ENCODE peak calls at places on chromosomes 6 and 20, in ten cellular contexts. O, Y, C, M, G, S, F, N, E and Q are unnamed samples.

GRCh38 chr20:21137078-21137477 is 11.2 kb downstream of the KIZ start:
- DNase-seq in O (no peak), Y (no peak), C (no peak), M (no peak), G (no peak), S (no peak), F (no peak), N (no peak), E (no peak), Q (no peak)

GRCh38 chr20:52974155-52974554 is 2.0 kb downstream of the TSHZ2 start:
- DNase-seq in O (no peak), Y (no peak), C (no peak), M (no peak), G (no peak), S (no peak), F (no peak), N (no peak), E (peak), Q (peak)

GRCh38 chr6:127879685-127880084 is 21.2 kb downstream of the THEMIS start:
- DNase-seq in O (no peak), Y (no peak), C (no peak), M (no peak), G (peak), S (no peak), F (peak), N (no peak), E (peak), Q (no peak)

GRCh38 chr20:60365063-60365640 is 406.9 kb downstream of the CDH26 start:
- DNase-seq in O (no peak), Y (no peak), C (peak), M (no peak), G (no peak), S (no peak), F (no peak), N (no peak), E (no peak), Q (no peak)

GRCh38 chr20:45772693-45773092 is 19.0 kb downstream of the WFDC3 start:
- DNase-seq in O (no peak), Y (no peak), C (no peak), M (no peak), G (no peak), S (no peak), F (peak), N (no peak), E (no peak), Q (no peak)

GRCh38 chr6:23222724-23223123 is 653.4 kb downstream of the HDGFL1 start:
- DNase-seq in O (no peak), Y (no peak), C (no peak), M (no peak), G (no peak), S (no peak), F (no peak), N (no peak), E (no peak), Q (no peak)

GRCh38 chr6:156933201-156934053 is 156.2 kb downstream of the ARID1B start:
- DNase-seq in O (no peak), Y (no peak), C (peak), M (no peak), G (no peak), S (no peak), F (no peak), N (peak), E (no peak), Q (no peak)

GRCh38 chr6:5012531-5012930 is 8.7 kb upstream of the RPP40 start:
- DNase-seq in O (no peak), Y (no peak), C (no peak), M (no peak), G (no peak), S (no peak), F (peak), N (no peak), E (peak), Q (no peak)

GRCh38 chr6:145372671-145373123 is 362.6 kb downstream of the EPM2A start:
- DNase-seq in O (no peak), Y (no peak), C (peak), M (peak), G (no peak), S (no peak), F (peak), N (no peak), E (peak), Q (no peak)

DNA sequence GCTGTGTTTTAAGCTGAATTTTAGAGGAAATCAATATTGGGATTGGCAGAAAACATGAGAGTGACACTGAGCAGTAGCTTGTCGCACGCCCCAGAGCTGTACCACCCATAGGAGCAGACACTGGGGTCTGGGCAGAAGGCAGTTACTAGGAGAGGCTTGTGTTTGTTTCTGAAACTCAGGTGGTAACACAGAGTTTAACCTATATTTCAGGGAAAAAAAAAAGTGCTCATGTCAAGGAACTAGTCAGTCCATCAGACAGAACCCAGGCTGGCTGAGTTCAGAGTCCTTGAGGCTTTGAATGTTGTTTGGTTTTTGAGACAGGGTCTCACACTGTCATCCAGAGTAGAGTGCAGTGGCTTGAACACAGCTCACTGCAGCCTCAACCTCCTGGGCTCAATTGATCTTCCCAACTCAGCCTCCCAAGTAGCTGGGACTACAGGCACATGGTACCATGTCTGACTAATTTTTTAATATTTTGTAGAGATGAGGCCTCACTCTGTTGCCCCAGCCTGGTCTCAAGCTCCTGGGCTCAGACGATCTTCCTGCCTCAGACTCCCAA is 6.6 kb downstream of the SLC22A1 start:
- DNase-seq in O (no peak), Y (no peak), C (no peak), M (no peak), G (no peak), S (no peak), F (no peak), N (no peak), E (no peak), Q (no peak)
- H3K27ac ChIP-seq in O (no peak), Y (no peak), C (no peak), M (no peak), G (no peak), S (no peak), F (no peak), N (no peak), E (no peak), Q (no peak)

GRCh38 chr6:153553627-153554026 is 422.5 kb upstream of the RGS17 start:
- DNase-seq in O (no peak), Y (no peak), C (no peak), M (no peak), G (no peak), S (no peak), F (peak), N (no peak), E (no peak), Q (no peak)
- TF ChIP-seq CTCF in O (no peak), Y (no peak), C (peak), M (peak), G (peak), S (no peak), F (peak), N (no peak), E (peak), Q (no peak)

GRCh38 chr6:13474360-13474759 is 13.0 kb downstream of the GFOD1 start:
- DNase-seq in O (no peak), Y (no peak), C (no peak), M (no peak), G (no peak), S (no peak), F (no peak), N (no peak), E (no peak), Q (no peak)
- H3K27ac ChIP-seq in O (no peak), Y (no peak), C (no peak), M (no peak), G (peak), S (no peak), F (no peak), N (no peak), E (peak), Q (no peak)

GRCh38 chr6:117906905-117907599 is at the start of gene SLC35F1:
- DNase-seq in O (peak), Y (peak), C (no peak), M (peak), G (peak), S (no peak), F (peak), N (no peak), E (peak), Q (no peak)
- TF ChIP-seq CTCF in O (peak), Y (peak), C (no peak), M (peak), G (peak), S (no peak), F (no peak), N (no peak), E (peak), Q (no peak)

GRCh38 chr6:155272353-155273222 is 8.8 kb downstream of the CLDN20 start:
- DNase-seq in O (no peak), Y (no peak), C (no peak), M (no peak), G (no peak), S (no peak), F (peak), N (no peak), E (peak), Q (no peak)

GRCh38 chr6:155274106-155274505 is 10.3 kb downstream of the CLDN20 start:
- DNase-seq in O (no peak), Y (no peak), C (no peak), M (no peak), G (no peak), S (no peak), F (peak), N (no peak), E (peak), Q (no peak)

GRCh38 chr6:155274533-155274932 is 10.7 kb downstream of the CLDN20 start:
- DNase-seq in O (no peak), Y (no peak), C (no peak), M (no peak), G (no peak), S (no peak), F (peak), N (no peak), E (peak), Q (no peak)

GRCh38 chr6:155271145-155271544 is 7.3 kb downstream of the CLDN20 start:
- DNase-seq in O (no peak), Y (no peak), C (no peak), M (no peak), G (no peak), S (no peak), F (no peak), N (no peak), E (no peak), Q (no peak)

DNA sequence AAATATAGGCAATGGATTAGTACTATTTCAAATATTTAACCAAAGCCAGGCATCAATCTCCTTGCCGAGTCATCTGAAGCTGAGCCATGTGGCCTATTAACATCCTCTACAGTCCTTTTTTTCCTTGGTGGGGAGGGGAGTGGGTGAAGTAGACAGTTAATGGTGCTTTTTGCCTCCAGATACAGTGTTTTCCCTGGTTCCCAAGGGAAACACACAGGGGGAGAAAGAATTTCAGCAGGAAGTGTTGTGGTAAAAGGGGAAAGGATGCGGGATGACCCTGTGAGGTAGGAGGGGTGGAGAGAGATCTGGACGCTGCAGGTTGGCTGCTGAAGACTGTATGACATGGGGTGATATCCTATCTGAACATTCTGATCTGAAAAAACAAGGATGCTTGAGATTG is 9.6 kb downstream of the CLDN20 start:
- DNase-seq in O (no peak), Y (no peak), C (no peak), M (no peak), G (no peak), S (no peak), F (peak), N (no peak), E (peak), Q (no peak)
- H3K27ac ChIP-seq in O (no peak), Y (peak), C (no peak), M (peak), G (no peak), S (peak), F (peak), N (peak), E (no peak), Q (no peak)

GRCh38 chr6:118859517-118860064 is 34.4 kb upstream of the ASF1A start:
- DNase-seq in O (no peak), Y (no peak), C (no peak), M (no peak), G (no peak), S (no peak), F (no peak), N (no peak), E (no peak), Q (no peak)
- TF ChIP-seq CTCF in O (no peak), Y (no peak), C (no peak), M (no peak), G (no peak), S (no peak), F (no peak), N (no peak), E (no peak), Q (no peak)

GRCh38 chr6:39365281-39366074 is 43.0 kb upstream of the KCNK16 start:
- DNase-seq in O (no peak), Y (no peak), C (no peak), M (no peak), G (no peak), S (no peak), F (peak), N (no peak), E (peak), Q (no peak)

GRCh38 chr6:39370021-39370420 is 47.5 kb upstream of the KCNK16 start:
- DNase-seq in O (no peak), Y (no peak), C (no peak), M (no peak), G (no peak), S (peak), F (no peak), N (no peak), E (no peak), Q (no peak)

GRCh38 chr6:39363280-39363679 is 40.8 kb upstream of the KCNK16 start:
- DNase-seq in O (no peak), Y (no peak), C (no peak), M (no peak), G (no peak), S (peak), F (no peak), N (no peak), E (no peak), Q (no peak)

GRCh38 chr6:39367661-39368060 is 45.2 kb upstream of the KCNK16 start:
- DNase-seq in O (no peak), Y (no peak), C (no peak), M (no peak), G (no peak), S (no peak), F (no peak), N (no peak), E (no peak), Q (no peak)

DNA sequence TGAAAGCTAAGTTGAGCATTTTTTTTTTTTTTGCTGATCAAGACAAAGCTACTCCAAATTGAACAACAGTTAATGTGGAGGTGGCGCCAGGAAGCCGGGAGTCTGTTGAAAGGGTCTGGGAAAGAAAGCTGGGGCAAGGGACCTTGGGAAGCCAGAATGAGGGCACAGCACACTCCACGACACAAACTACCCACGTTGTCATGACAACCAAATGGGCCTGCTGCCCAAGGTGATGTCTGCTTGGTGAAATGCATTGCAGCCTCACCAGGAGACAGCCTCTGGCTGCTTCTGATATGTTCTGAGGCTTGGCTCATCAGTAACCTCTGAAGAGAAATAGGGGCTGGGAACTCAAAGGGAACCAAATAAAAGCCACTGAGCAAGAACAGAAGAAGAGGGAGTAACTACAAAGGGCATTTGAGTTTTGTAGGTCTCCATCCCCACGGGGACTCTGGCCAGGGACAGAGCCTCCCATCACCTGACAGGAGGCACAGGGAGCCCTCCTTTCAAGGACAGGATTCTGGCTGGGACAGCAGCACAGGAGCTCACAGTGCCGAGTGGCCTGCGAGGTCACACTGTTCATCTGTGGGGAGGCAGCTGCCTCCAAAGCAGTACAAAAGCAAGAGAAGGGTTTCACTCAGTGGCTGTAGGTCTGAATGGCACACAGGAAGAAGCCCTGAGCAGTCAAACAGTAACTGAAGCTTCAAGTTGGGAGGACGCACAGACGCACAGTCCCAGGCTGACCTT is 44.5 kb upstream of the KCNK16 start:
- DNase-seq in O (no peak), Y (peak), C (no peak), M (no peak), G (no peak), S (peak), F (no peak), N (no peak), E (no peak), Q (no peak)
- H3K27ac ChIP-seq in O (no peak), Y (peak), C (no peak), M (no peak), G (no peak), S (no peak), F (no peak), N (no peak), E (no peak), Q (no peak)

GRCh38 chr20:41316009-41316408 is 1.5 kb downstream of the ZHX3 start:
- DNase-seq in O (no peak), Y (no peak), C (no peak), M (no peak), G (no peak), S (no peak), F (peak), N (no peak), E (no peak), Q (no peak)

GRCh38 chr20:41321003-41321402 is 3.5 kb upstream of the ZHX3 start:
- DNase-seq in O (no peak), Y (no peak), C (no peak), M (no peak), G (no peak), S (no peak), F (no peak), N (no peak), E (no peak), Q (no peak)

GRCh38 chr20:41316602-41317535 is 662 bp downstream of the ZHX3 start:
- DNase-seq in O (peak), Y (peak), C (peak), M (peak), G (peak), S (peak), F (peak), N (peak), E (peak), Q (peak)

GRCh38 chr20:41318271-41318649 is 729 bp upstream of the ZHX3 start:
- DNase-seq in O (no peak), Y (no peak), C (no peak), M (no peak), G (no peak), S (no peak), F (no peak), N (peak), E (no peak), Q (no peak)

DNA sequence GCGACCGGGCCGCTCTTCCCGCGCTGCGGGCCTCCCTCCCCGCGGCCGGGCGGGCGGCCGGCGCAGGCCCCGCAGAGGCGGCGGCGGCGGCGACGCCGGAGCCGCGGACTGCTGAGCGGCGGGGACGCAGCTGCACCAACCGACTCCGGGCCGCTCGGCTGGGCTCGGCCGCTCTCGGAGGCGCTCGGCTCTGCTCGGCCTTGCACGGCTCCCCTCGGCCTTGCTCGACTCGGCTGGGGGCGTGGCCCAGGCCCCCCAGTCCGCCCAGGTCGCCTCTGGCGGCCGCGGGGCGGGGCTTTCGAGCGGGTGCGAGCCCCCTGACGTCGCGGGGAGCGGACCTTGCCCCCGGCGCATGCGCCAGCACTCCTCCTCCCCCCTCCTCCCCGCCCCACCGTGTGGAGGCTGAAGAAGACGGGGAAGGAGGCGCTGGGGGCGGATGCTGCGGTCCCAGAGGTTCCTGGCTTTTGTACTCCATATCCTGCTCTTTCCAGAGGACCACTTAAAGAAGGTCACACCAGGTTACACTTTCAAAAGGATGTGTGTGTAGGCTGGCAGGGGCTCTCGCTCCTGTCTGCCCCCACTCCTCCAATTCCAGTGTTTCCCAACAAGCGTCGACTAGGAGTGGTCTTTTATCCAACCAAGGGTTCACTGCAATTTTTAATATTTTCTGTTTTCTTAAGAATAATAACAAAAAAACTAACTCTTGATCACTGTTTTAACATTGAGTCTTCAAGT is at the start of gene ZHX3:
- DNase-seq in O (peak), Y (peak), C (peak), M (peak), G (peak), S (peak), F (peak), N (peak), E (peak), Q (peak)
- TF ChIP-seq CTCF in O (no peak), Y (peak), C (no peak), M (no peak), G (no peak), S (no peak), F (no peak), N (no peak), E (no peak), Q (no peak)

GRCh38 chr20:62485701-62486089 is 9.9 kb upstream of the GATA5 start:
- DNase-seq in O (no peak), Y (no peak), C (no peak), M (no peak), G (no peak), S (no peak), F (no peak), N (no peak), E (no peak), Q (no peak)

GRCh38 chr20:62487125-62487524 is 11.3 kb upstream of the GATA5 start:
- DNase-seq in O (no peak), Y (no peak), C (no peak), M (no peak), G (no peak), S (no peak), F (no peak), N (no peak), E (no peak), Q (no peak)

GRCh38 chr20:62485062-62485700 is 9.4 kb upstream of the GATA5 start:
- DNase-seq in O (no peak), Y (no peak), C (no peak), M (no peak), G (no peak), S (no peak), F (peak), N (no peak), E (peak), Q (no peak)

GRCh38 chr20:62487564-62488086 is 11.8 kb upstream of the GATA5 start:
- DNase-seq in O (no peak), Y (no peak), C (no peak), M (no peak), G (peak), S (no peak), F (no peak), N (no peak), E (no peak), Q (no peak)

GRCh38 chr20:62486431-62486954 is 10.7 kb upstream of the GATA5 start:
- DNase-seq in O (no peak), Y (no peak), C (no peak), M (no peak), G (no peak), S (no peak), F (no peak), N (no peak), E (no peak), Q (no peak)
- H3K27ac ChIP-seq in O (no peak), Y (no peak), C (no peak), M (no peak), G (no peak), S (no peak), F (no peak), N (no peak), E (peak), Q (no peak)

GRCh38 chr6:78768242-78768641 is 99.1 kb upstream of the IRAK1BP1 start:
- DNase-seq in O (no peak), Y (no peak), C (no peak), M (no peak), G (no peak), S (no peak), F (no peak), N (no peak), E (no peak), Q (no peak)

GRCh38 chr6:78771619-78772018 is 95.7 kb upstream of the IRAK1BP1 start:
- DNase-seq in O (no peak), Y (no peak), C (no peak), M (no peak), G (no peak), S (no peak), F (no peak), N (no peak), E (no peak), Q (no peak)

GRCh38 chr6:78770766-78771165 is 96.6 kb upstream of the IRAK1BP1 start:
- DNase-seq in O (no peak), Y (no peak), C (no peak), M (no peak), G (no peak), S (no peak), F (no peak), N (no peak), E (no peak), Q (no peak)
- TF ChIP-seq CTCF in O (no peak), Y (no peak), C (peak), M (no peak), G (no peak), S (no peak), F (no peak), N (no peak), E (no peak), Q (no peak)